ENCODE peak calls at places on chromosome 2, in five cellular contexts. U is keratinocyte; X is activated naive CD4-positive, alpha-beta T cell treated with anti-CD3 and anti-CD28 coated beads, Interleukin-2, amount 50 U/mL, for 16 hours; N is mesendoderm; D is cardiac fibroblast. K is an unnamed sample.

GRCh38 chr2:43559391-43560230 is 36.2 kb downstream of the THADA start:
- DNase-seq in U (no peak), X (no peak), N (no peak), D (no peak), K (no peak)

GRCh38 chr2:168679741-168680140 is 122.7 kb upstream of the NOSTRIN start:
- DNase-seq in U (no peak), X (no peak), N (no peak), D (no peak), K (no peak)

GRCh38 chr2:170166735-170167134 is 11.2 kb upstream of the MYO3B start:
- DNase-seq in U (no peak), X (no peak), N (no peak), D (no peak), K (no peak)

GRCh38 chr2:180980943-180981898 is 816 bp downstream of the UBE2E3 start:
- DNase-seq in U (no peak), X (peak), N (no peak), D (peak), K (peak)

GRCh38 chr2:43890855-43891254 is 52.1 kb downstream of the ABCG8 start:
- DNase-seq in U (no peak), X (no peak), N (no peak), D (peak), K (no peak)

GRCh38 chr2:175036582-175037018 is 31.4 kb upstream of the CHN1 start:
- DNase-seq in U (no peak), X (no peak), N (peak), D (peak), K (no peak)

GRCh38 chr2:120659275-120659952 is 76.3 kb upstream of the GLI2 start:
- DNase-seq in U (no peak), X (no peak), N (no peak), D (no peak), K (no peak)

GRCh38 chr2:137964066-137964858 is at the start of gene HNMT:
- DNase-seq in U (no peak), X (no peak), N (peak), D (peak), K (no peak)

GRCh38 chr2:216188956-216189355 is 79.8 kb downstream of the XRCC5 start:
- DNase-seq in U (peak), X (no peak), N (no peak), D (peak), K (no peak)

GRCh38 chr2:10078001-10078400 is 2.2 kb downstream of the CYS1 start:
- DNase-seq in U (no peak), X (no peak), N (no peak), D (no peak), K (no peak)

GRCh38 chr2:153917570-153917969 is 45.8 kb downstream of the GALNT13 start:
- DNase-seq in U (no peak), X (no peak), N (peak), D (no peak), K (no peak)

GRCh38 chr2:161576421-161576820 is 47.8 kb upstream of the SLC4A10 start:
- DNase-seq in U (no peak), X (no peak), N (peak), D (no peak), K (no peak)

GRCh38 chr2:138421971-138422335 is 79.6 kb upstream of the SPOPL start:
- DNase-seq in U (peak), X (no peak), N (peak), D (peak), K (no peak)

GRCh38 chr2:153595939-153596338 is 117.4 kb upstream of the RPRM start:
- DNase-seq in U (no peak), X (no peak), N (peak), D (no peak), K (no peak)

GRCh38 chr2:171318463-171318934 is 115.3 kb downstream of the METTL8 start:
- DNase-seq in U (no peak), X (peak), N (peak), D (peak), K (no peak)

K was measured in activated gamma-delta T cell treated with anti-CD3 and anti-CD28 coated beads, Interleukin-2, amount 50 U/mL, for 16 hours.